ENCODE peak calls at places on chromosomes 13 and 19, in seven cellular contexts. T, K, G, M, F, U and C are unnamed samples.

GRCh38 chr19:29837448-29837961 is 25.7 kb downstream of the CCNE1 start:
- DNase-seq in U (no peak), F (no peak), M (no peak), K (no peak), G (no peak), T (no peak), C (no peak)

GRCh38 chr19:50869479-50869878 is 3.8 kb upstream of the KLK2 start:
- DNase-seq in U (no peak), G (no peak), K (no peak), M (no peak), T (no peak), F (no peak), C (no peak)

GRCh38 chr13:106117035-106117434 is 418.4 kb downstream of the EFNB2 start:
- DNase-seq in T (no peak), G (no peak), F (peak), U (no peak), M (no peak), K (no peak), C (no peak)

GRCh38 chr13:113162783-113163685 is 4.6 kb downstream of the PROZ start:
- DNase-seq in M (no peak), F (no peak), K (no peak), U (no peak), T (no peak), G (no peak), C (no peak)

GRCh38 chr19:18489627-18490184 is 32.2 kb downstream of the ELL start:
- DNase-seq in M (no peak), T (no peak), U (no peak), K (no peak), F (no peak), G (no peak), C (no peak)

GRCh38 chr19:29992233-29992867 is 50.3 kb downstream of the URI1 start:
- DNase-seq in U (no peak), K (no peak), G (no peak), F (no peak), T (no peak), M (no peak), C (no peak)

GRCh38 chr19:52896431-52897148 is 845 bp downstream of the ZNF320 start:
- DNase-seq in F (no peak), K (peak), M (peak), G (no peak), T (peak), U (no peak), C (no peak)

GRCh38 chr13:74891610-74892009 is 590.4 kb downstream of the TBC1D4 start:
- DNase-seq in M (no peak), F (no peak), U (no peak), T (peak), K (no peak), G (no peak), C (no peak)

GRCh38 chr19:1590641-1591397 is 1.8 kb downstream of the MBD3 start:
- DNase-seq in K (no peak), U (no peak), G (no peak), M (no peak), F (no peak), T (no peak), C (no peak)

GRCh38 chr19:18605546-18606280 is 886 bp downstream of the CRLF1 start:
- DNase-seq in M (no peak), K (no peak), U (no peak), G (no peak), T (no peak), F (no peak), C (no peak)

GRCh38 chr19:24064175-24064574 is 22.8 kb upstream of the ZNF254 start:
- DNase-seq in F (no peak), U (no peak), K (no peak), G (no peak), M (no peak), T (no peak), C (no peak)

GRCh38 chr13:26202365-26202972 is 19.6 kb downstream of the RNF6 start:
- DNase-seq in T (no peak), K (no peak), U (no peak), F (no peak), G (no peak), M (no peak), C (no peak)

GRCh38 chr13:79681069-79681468 is 200.1 kb downstream of the NDFIP2 start:
- DNase-seq in U (no peak), F (no peak), M (no peak), G (no peak), T (no peak), K (no peak), C (no peak)

GRCh38 chr13:95349267-95349666 is 48.0 kb upstream of the ABCC4 start:
- DNase-seq in G (no peak), T (no peak), U (no peak), K (no peak), F (no peak), M (no peak), C (no peak)

GRCh38 chr19:54137913-54138776 is 583 bp downstream of the CNOT3 start:
- DNase-seq in T (no peak), U (no peak), K (peak), G (peak), M (no peak), F (no peak), C (no peak)

GRCh38 chr19:34155686-34156085 is 16.6 kb upstream of the LSM14A start:
- DNase-seq in F (no peak), U (no peak), T (no peak), M (no peak), G (no peak), K (no peak), C (no peak)

GRCh38 chr19:1251503-1252220 is 3.3 kb downstream of the MIDN start:
- DNase-seq in M (peak), F (no peak), U (no peak), T (no peak), G (peak), K (no peak), C (peak)

GRCh38 chr13:99314640-99315176 is 7.5 kb upstream of the GPR183 start:
- DNase-seq in T (no peak), U (no peak), F (no peak), K (no peak), M (no peak), G (peak), C (no peak)

GRCh38 chr19:18995804-18996241 is 37.5 kb downstream of the SUGP2 start:
- DNase-seq in K (peak), F (peak), G (no peak), U (no peak), M (peak), T (no peak), C (no peak)

GRCh38 chr19:47419037-47419783 is at the start of gene MEIS3:
- DNase-seq in T (no peak), K (peak), G (no peak), F (no peak), M (no peak), U (no peak), C (no peak)

GRCh38 chr19:49057636-49058234 is at the start of gene CGB7:
- DNase-seq in T (peak), F (no peak), K (peak), M (peak), G (no peak), U (no peak), C (peak)

GRCh38 chr13:27976362-27977177 is 7.5 kb upstream of the CDX2 start:
- DNase-seq in F (no peak), G (no peak), M (no peak), K (no peak), T (no peak), U (no peak), C (no peak)

GRCh38 chr19:12913871-12914690 is 5.0 kb downstream of the SYCE2 start:
- DNase-seq in K (no peak), T (peak), M (no peak), F (no peak), U (peak), G (peak), C (peak)

GRCh38 chr19:722553-723101 is 13.9 kb downstream of the PALM start:
- DNase-seq in K (peak), G (no peak), T (no peak), U (no peak), M (no peak), F (no peak), C (no peak)

GRCh38 chr13:48431987-48432615 is 19.2 kb upstream of the LPAR6 start:
- DNase-seq in G (no peak), M (no peak), K (no peak), T (no peak), U (no peak), F (no peak), C (no peak)

GRCh38 chr13:24313449-24313848 is 4.1 kb downstream of the C1QTNF9 start:
- DNase-seq in M (no peak), G (no peak), T (no peak), U (no peak), K (no peak), F (no peak), C (no peak)

GRCh38 chr13:65555973-65556372 is 1674.2 kb downstream of the PCDH9 start:
- DNase-seq in M (no peak), K (no peak), U (no peak), T (no peak), F (no peak), G (no peak), C (no peak)

GRCh38 chr13:28655566-28655965 is 3.4 kb upstream of the POMP start:
- DNase-seq in K (no peak), M (no peak), G (no peak), F (no peak), T (no peak), U (no peak), C (no peak)